ENCODE peak calls at places on chromosomes 16 and 17, in eight cellular contexts. One of them, this sample, is unnamed.

GRCh38 chr17:29828676-29829291 is 101.2 kb downstream of the SSH2 start:
- DNase-seq in heart right ventricle: no peak
- DNase-seq in tibial nerve: no peak
- DNase-seq in HepG2: no peak
- DNase-seq in esophagus squamous epithelium: no peak
- DNase-seq in CD4-positive, CD25-positive, alpha-beta regulatory T cell: peak; percentile 14
- DNase-seq in Peyer's patch: no peak
- DNase-seq in heart left ventricle: no peak
- DNase-seq in this sample: no peak

GRCh38 chr16:83402160-83402794 is 405.5 kb upstream of the HSBP1 start:
- DNase-seq in heart left ventricle: no peak
- DNase-seq in Peyer's patch: no peak
- DNase-seq in esophagus squamous epithelium: no peak
- DNase-seq in heart right ventricle: no peak
- DNase-seq in HepG2: no peak
- DNase-seq in CD4-positive, CD25-positive, alpha-beta regulatory T cell: no peak
- DNase-seq in tibial nerve: no peak
- DNase-seq in this sample: no peak

GRCh38 chr16:83720981-83721380 is 86.8 kb upstream of the HSBP1 start:
- DNase-seq in HepG2: no peak
- DNase-seq in heart right ventricle: no peak
- DNase-seq in CD4-positive, CD25-positive, alpha-beta regulatory T cell: no peak
- DNase-seq in Peyer's patch: no peak
- DNase-seq in heart left ventricle: no peak
- DNase-seq in esophagus squamous epithelium: no peak
- DNase-seq in tibial nerve: no peak
- DNase-seq in this sample: no peak

GRCh38 chr17:19569785-19570496 is 36.3 kb downstream of the SLC47A1 start:
- DNase-seq in HepG2: no peak
- DNase-seq in heart right ventricle: no peak
- DNase-seq in Peyer's patch: no peak
- DNase-seq in heart left ventricle: no peak
- DNase-seq in tibial nerve: no peak
- DNase-seq in CD4-positive, CD25-positive, alpha-beta regulatory T cell: no peak
- DNase-seq in esophagus squamous epithelium: no peak
- DNase-seq in this sample: no peak

GRCh38 chr17:76929572-76929971 is 61.4 kb downstream of the MGAT5B start:
- DNase-seq in heart left ventricle: no peak
- DNase-seq in HepG2: no peak
- DNase-seq in CD4-positive, CD25-positive, alpha-beta regulatory T cell: no peak
- DNase-seq in heart right ventricle: no peak
- DNase-seq in esophagus squamous epithelium: no peak
- DNase-seq in tibial nerve: no peak
- DNase-seq in Peyer's patch: no peak
- DNase-seq in this sample: no peak

GRCh38 chr17:28917465-28917864 is 14.6 kb upstream of the DHRS13 start:
- DNase-seq in HepG2: no peak
- DNase-seq in tibial nerve: no peak
- DNase-seq in esophagus squamous epithelium: no peak
- DNase-seq in heart right ventricle: no peak
- DNase-seq in CD4-positive, CD25-positive, alpha-beta regulatory T cell: no peak
- DNase-seq in heart left ventricle: no peak
- DNase-seq in Peyer's patch: no peak
- DNase-seq in this sample: no peak

GRCh38 chr17:9022553-9023388 is 1.5 kb downstream of the NTN1 start:
- DNase-seq in heart left ventricle: no peak
- DNase-seq in Peyer's patch: no peak
- DNase-seq in heart right ventricle: no peak
- DNase-seq in HepG2: no peak
- DNase-seq in tibial nerve: no peak
- DNase-seq in esophagus squamous epithelium: no peak
- DNase-seq in CD4-positive, CD25-positive, alpha-beta regulatory T cell: no peak
- DNase-seq in this sample: peak; percentile 18

GRCh38 chr16:60815865-60816264 is 1220.4 kb downstream of the CDH8 start:
- DNase-seq in heart right ventricle: peak; percentile 4
- DNase-seq in esophagus squamous epithelium: no peak
- DNase-seq in Peyer's patch: no peak
- DNase-seq in tibial nerve: no peak
- DNase-seq in heart left ventricle: no peak
- DNase-seq in CD4-positive, CD25-positive, alpha-beta regulatory T cell: no peak
- DNase-seq in HepG2: no peak
- DNase-seq in this sample: no peak

GRCh38 chr16:85970712-85971220 is 71.8 kb downstream of the IRF8 start:
- DNase-seq in esophagus squamous epithelium: no peak
- DNase-seq in Peyer's patch: no peak
- DNase-seq in CD4-positive, CD25-positive, alpha-beta regulatory T cell: no peak
- DNase-seq in heart left ventricle: no peak
- DNase-seq in tibial nerve: no peak
- DNase-seq in heart right ventricle: no peak
- DNase-seq in HepG2: no peak
- DNase-seq in this sample: no peak

GRCh38 chr17:78997881-78998280 is 11.7 kb downstream of the CANT1 start:
- DNase-seq in heart left ventricle: no peak
- DNase-seq in esophagus squamous epithelium: no peak
- DNase-seq in tibial nerve: no peak
- DNase-seq in heart right ventricle: no peak
- DNase-seq in Peyer's patch: peak; percentile 41
- DNase-seq in HepG2: no peak
- DNase-seq in CD4-positive, CD25-positive, alpha-beta regulatory T cell: no peak
- DNase-seq in this sample: no peak

GRCh38 chr16:15897386-15897785 is 9.0 kb upstream of the CEP20 start:
- DNase-seq in heart right ventricle: no peak
- DNase-seq in CD4-positive, CD25-positive, alpha-beta regulatory T cell: no peak
- DNase-seq in Peyer's patch: peak; percentile 33
- DNase-seq in heart left ventricle: no peak
- DNase-seq in tibial nerve: no peak
- DNase-seq in HepG2: no peak
- DNase-seq in esophagus squamous epithelium: no peak
- DNase-seq in this sample: no peak

GRCh38 chr17:77379837-77380236 is 239.1 kb downstream of the SEC14L1 start:
- DNase-seq in heart left ventricle: no peak
- DNase-seq in heart right ventricle: no peak
- DNase-seq in esophagus squamous epithelium: no peak
- DNase-seq in CD4-positive, CD25-positive, alpha-beta regulatory T cell: no peak
- DNase-seq in Peyer's patch: no peak
- DNase-seq in tibial nerve: no peak
- DNase-seq in HepG2: no peak
- DNase-seq in this sample: no peak

GRCh38 chr17:10117581-10118001 is 80.8 kb downstream of the GAS7 start:
- DNase-seq in CD4-positive, CD25-positive, alpha-beta regulatory T cell: no peak
- DNase-seq in heart left ventricle: no peak
- DNase-seq in heart right ventricle: no peak
- DNase-seq in tibial nerve: no peak
- DNase-seq in Peyer's patch: peak; percentile 64
- DNase-seq in HepG2: peak; percentile 9
- DNase-seq in esophagus squamous epithelium: no peak
- DNase-seq in this sample: no peak

GRCh38 chr16:19092653-19093410 is 20.9 kb upstream of the ITPRIPL2 start:
- DNase-seq in Peyer's patch: no peak
- DNase-seq in heart left ventricle: no peak
- DNase-seq in CD4-positive, CD25-positive, alpha-beta regulatory T cell: no peak
- DNase-seq in esophagus squamous epithelium: no peak
- DNase-seq in tibial nerve: no peak
- DNase-seq in heart right ventricle: no peak
- DNase-seq in HepG2: no peak
- DNase-seq in this sample: no peak

GRCh38 chr16:58018803-58019202 is 6.8 kb upstream of the MMP15 start:
- DNase-seq in CD4-positive, CD25-positive, alpha-beta regulatory T cell: no peak
- DNase-seq in tibial nerve: no peak
- DNase-seq in esophagus squamous epithelium: no peak
- DNase-seq in Peyer's patch: no peak
- DNase-seq in heart left ventricle: no peak
- DNase-seq in HepG2: no peak
- DNase-seq in heart right ventricle: no peak
- DNase-seq in this sample: no peak

GRCh38 chr16:88552166-88552565 is 18.0 kb upstream of the ZC3H18 start:
- DNase-seq in esophagus squamous epithelium: no peak
- DNase-seq in Peyer's patch: no peak
- DNase-seq in heart right ventricle: no peak
- DNase-seq in heart left ventricle: no peak
- DNase-seq in CD4-positive, CD25-positive, alpha-beta regulatory T cell: no peak
- DNase-seq in tibial nerve: no peak
- DNase-seq in HepG2: no peak
- DNase-seq in this sample: no peak

GRCh38 chr17:64411999-64412771 is 21.5 kb upstream of the PECAM1 start:
- DNase-seq in heart right ventricle: peak; percentile 73
- DNase-seq in Peyer's patch: peak; percentile 73
- DNase-seq in HepG2: no peak
- DNase-seq in tibial nerve: no peak
- DNase-seq in esophagus squamous epithelium: no peak
- DNase-seq in heart left ventricle: peak; percentile 72
- DNase-seq in CD4-positive, CD25-positive, alpha-beta regulatory T cell: no peak
- DNase-seq in this sample: no peak

GRCh38 chr17:49624896-49625295 is 49.2 kb downstream of the NXPH3 start:
- DNase-seq in heart left ventricle: no peak
- DNase-seq in tibial nerve: no peak
- DNase-seq in HepG2: no peak
- DNase-seq in Peyer's patch: no peak
- DNase-seq in heart right ventricle: no peak
- DNase-seq in esophagus squamous epithelium: no peak
- DNase-seq in CD4-positive, CD25-positive, alpha-beta regulatory T cell: no peak
- DNase-seq in this sample: no peak

GRCh38 chr16:35170610-35171009 is 1711.2 kb downstream of the TP53TG3F start:
- DNase-seq in heart right ventricle: no peak
- DNase-seq in heart left ventricle: no peak
- DNase-seq in CD4-positive, CD25-positive, alpha-beta regulatory T cell: no peak
- DNase-seq in HepG2: no peak
- DNase-seq in Peyer's patch: no peak
- DNase-seq in esophagus squamous epithelium: no peak
- DNase-seq in tibial nerve: no peak
- DNase-seq in this sample: no peak

GRCh38 chr16:35171106-35171505 is 1711.7 kb downstream of the TP53TG3F start:
- DNase-seq in esophagus squamous epithelium: no peak
- DNase-seq in heart right ventricle: no peak
- DNase-seq in CD4-positive, CD25-positive, alpha-beta regulatory T cell: no peak
- DNase-seq in Peyer's patch: no peak
- DNase-seq in tibial nerve: no peak
- DNase-seq in heart left ventricle: no peak
- DNase-seq in HepG2: no peak
- DNase-seq in this sample: no peak

GRCh38 chr16:35176449-35176848 is 1717.0 kb downstream of the TP53TG3F start:
- DNase-seq in Peyer's patch: peak; percentile 22
- DNase-seq in esophagus squamous epithelium: no peak
- DNase-seq in heart left ventricle: peak; percentile 27
- DNase-seq in CD4-positive, CD25-positive, alpha-beta regulatory T cell: no peak
- DNase-seq in heart right ventricle: peak; percentile 36
- DNase-seq in HepG2: no peak
- DNase-seq in tibial nerve: no peak
- DNase-seq in this sample: no peak

GRCh38 chr16:35173295-35173694 is 1713.9 kb downstream of the TP53TG3F start:
- DNase-seq in HepG2: no peak
- DNase-seq in heart right ventricle: no peak
- DNase-seq in tibial nerve: no peak
- DNase-seq in CD4-positive, CD25-positive, alpha-beta regulatory T cell: no peak
- DNase-seq in Peyer's patch: peak; percentile 30
- DNase-seq in heart left ventricle: no peak
- DNase-seq in esophagus squamous epithelium: no peak
- DNase-seq in this sample: no peak

GRCh38 chr16:35174006-35174405 is 1714.6 kb downstream of the TP53TG3F start:
- DNase-seq in Peyer's patch: no peak
- DNase-seq in heart right ventricle: no peak
- DNase-seq in CD4-positive, CD25-positive, alpha-beta regulatory T cell: no peak
- DNase-seq in HepG2: no peak
- DNase-seq in tibial nerve: no peak
- DNase-seq in heart left ventricle: no peak
- DNase-seq in esophagus squamous epithelium: no peak
- DNase-seq in this sample: no peak
- H3K9me3 ChIP-seq in Peyer's patch: no peaks in the 10 kb centered on the region
- H3K9me3 ChIP-seq in heart right ventricle: no peaks in the 10 kb centered on the region
- H3K9me3 ChIP-seq in CD4-positive, CD25-positive, alpha-beta regulatory T cell: peaks cover 3% of the 10 kb centered on the region
- H3K9me3 ChIP-seq in HepG2: peaks cover 76% of the 10 kb centered on the region
- H3K9me3 ChIP-seq in tibial nerve: no peaks in the 10 kb centered on the region
- H3K9me3 ChIP-seq in heart left ventricle: no peaks in the 10 kb centered on the region
- H3K9me3 ChIP-seq in esophagus squamous epithelium: no peaks in the 10 kb centered on the region
- H3K9me3 ChIP-seq in this sample: no peaks in the 10 kb centered on the region

GRCh38 chr17:32518856-32519768 is 32.3 kb downstream of the CDK5R1 start:
- DNase-seq in Peyer's patch: peak; percentile 84
- DNase-seq in CD4-positive, CD25-positive, alpha-beta regulatory T cell: peak; percentile 51
- DNase-seq in tibial nerve: no peak
- DNase-seq in HepG2: no peak
- DNase-seq in heart right ventricle: peak; percentile 41
- DNase-seq in heart left ventricle: peak; percentile 54
- DNase-seq in esophagus squamous epithelium: no peak
- DNase-seq in this sample: peak; percentile 85
- H3K4me1 ChIP-seq in Peyer's patch: peaks cover 15% of the 10 kb centered on the region
- H3K4me1 ChIP-seq in CD4-positive, CD25-positive, alpha-beta regulatory T cell: peaks cover 63% of the 10 kb centered on the region
- H3K4me1 ChIP-seq in tibial nerve: peaks cover 6% of the 10 kb centered on the region
- H3K4me1 ChIP-seq in HepG2: peaks cover 29% of the 10 kb centered on the region
- H3K4me1 ChIP-seq in heart right ventricle: peaks cover 37% of the 10 kb centered on the region
- H3K4me1 ChIP-seq in heart left ventricle: peaks cover 38% of the 10 kb centered on the region
- H3K4me1 ChIP-seq in esophagus squamous epithelium: peaks cover 15% of the 10 kb centered on the region
- H3K4me1 ChIP-seq in this sample: peaks cover 70% of the 10 kb centered on the region

DNA sequence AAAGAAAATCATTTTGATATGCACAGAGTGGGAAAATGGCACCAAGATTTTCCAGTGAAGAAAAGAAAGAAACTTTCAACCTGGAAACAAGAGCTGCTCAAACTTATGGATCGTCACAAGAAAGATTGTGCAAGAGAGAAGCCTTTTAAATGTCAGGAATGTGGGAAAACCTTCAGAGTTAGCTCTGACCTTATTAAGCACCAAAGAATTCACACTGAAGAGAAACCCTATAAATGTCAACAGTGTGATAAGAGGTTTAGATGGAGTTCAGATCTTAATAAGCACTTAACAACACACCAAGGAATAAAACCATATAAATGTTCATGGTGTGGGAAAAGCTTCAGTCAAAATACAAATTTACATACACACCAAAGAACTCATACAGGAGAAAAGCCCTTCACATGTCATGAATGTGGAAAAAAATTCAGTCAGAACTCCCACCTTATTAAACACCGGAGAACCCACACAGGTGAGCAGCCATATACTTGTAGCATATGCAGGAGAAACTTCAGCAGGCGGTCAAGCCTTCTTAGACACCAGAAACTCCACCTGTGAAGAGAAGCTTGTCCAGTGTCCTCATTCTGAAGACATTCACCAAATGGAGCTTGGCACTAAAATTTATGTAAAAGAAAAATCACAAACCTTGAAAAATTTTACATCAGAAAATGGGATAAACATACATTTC is 12.2 kb downstream of the ZNF75A start:
- DNase-seq in tibial nerve: no peak
- DNase-seq in heart left ventricle: no peak
- DNase-seq in CD4-positive, CD25-positive, alpha-beta regulatory T cell: no peak
- DNase-seq in heart right ventricle: no peak
- DNase-seq in Peyer's patch: no peak
- DNase-seq in HepG2: no peak
- DNase-seq in esophagus squamous epithelium: no peak
- DNase-seq in this sample: no peak
- H3K9me3 ChIP-seq in tibial nerve: peaks cover 93% of the 10 kb centered on the region
- H3K9me3 ChIP-seq in heart left ventricle: peaks cover 29% of the 10 kb centered on the region
- H3K9me3 ChIP-seq in CD4-positive, CD25-positive, alpha-beta regulatory T cell: peaks cover 89% of the 10 kb centered on the region
- H3K9me3 ChIP-seq in heart right ventricle: peaks cover 69% of the 10 kb centered on the region
- H3K9me3 ChIP-seq in Peyer's patch: no peaks in the 10 kb centered on the region
- H3K9me3 ChIP-seq in HepG2: no peaks in the 10 kb centered on the region
- H3K9me3 ChIP-seq in esophagus squamous epithelium: peaks cover 7% of the 10 kb centered on the region
- H3K9me3 ChIP-seq in this sample: peaks cover 70% of the 10 kb centered on the region

DNA sequence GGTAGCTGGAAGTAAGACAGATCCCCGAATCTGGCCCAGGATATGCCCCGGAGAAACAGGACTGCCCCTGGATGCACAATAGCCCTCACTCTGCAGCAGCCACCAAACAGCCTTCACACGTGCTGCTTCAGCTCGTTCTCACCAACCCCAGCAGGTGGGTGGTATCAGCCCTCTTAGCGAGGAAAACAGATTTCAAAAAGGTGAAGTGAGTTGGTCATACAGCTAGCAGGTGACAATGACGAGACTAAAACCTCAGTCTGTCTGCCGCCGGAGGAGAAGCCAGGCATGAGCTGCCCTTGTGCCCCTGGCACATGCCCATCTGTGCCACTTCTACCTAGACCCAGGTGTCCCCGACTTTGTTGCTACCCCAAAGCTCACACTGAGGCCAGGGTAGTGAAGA is 92.4 kb downstream of the YPEL2 start:
- DNase-seq in heart right ventricle: no peak
- DNase-seq in Peyer's patch: no peak
- DNase-seq in HepG2: no peak
- DNase-seq in heart left ventricle: no peak
- DNase-seq in tibial nerve: no peak
- DNase-seq in CD4-positive, CD25-positive, alpha-beta regulatory T cell: no peak
- DNase-seq in esophagus squamous epithelium: no peak
- DNase-seq in this sample: no peak
- H3K4me1 ChIP-seq in heart right ventricle: peaks cover 67% of the 10 kb centered on the region
- H3K4me1 ChIP-seq in Peyer's patch: peaks cover 25% of the 10 kb centered on the region
- H3K4me1 ChIP-seq in HepG2: peaks cover 100% of the 10 kb centered on the region
- H3K4me1 ChIP-seq in heart left ventricle: peaks cover 71% of the 10 kb centered on the region
- H3K4me1 ChIP-seq in tibial nerve: peaks cover 30% of the 10 kb centered on the region
- H3K4me1 ChIP-seq in CD4-positive, CD25-positive, alpha-beta regulatory T cell: peaks cover 5% of the 10 kb centered on the region
- H3K4me1 ChIP-seq in esophagus squamous epithelium: peaks cover 45% of the 10 kb centered on the region
- H3K4me1 ChIP-seq in this sample: peaks cover 6% of the 10 kb centered on the region

This sample was measured in CD4-positive, alpha-beta memory T cell.